ENCODE peak calls at places on chromosomes 6 and 20, in four cellular contexts. One of them, this sample, is unnamed.

GRCh38 chr6:137927777-137928218 is 60.7 kb downstream of the TNFAIP3 start:
- DNase-seq in CD8-positive, alpha-beta T cell: peak; percentile 84
- DNase-seq in mammary epithelial cell: peak; percentile 23
- DNase-seq in right atrium auricular region: no peak
- DNase-seq in this sample: no peak

GRCh38 chr6:39204646-39205244 is 24.5 kb downstream of the KCNK5 start:
- DNase-seq in CD8-positive, alpha-beta T cell: no peak
- DNase-seq in mammary epithelial cell: no peak
- DNase-seq in right atrium auricular region: no peak
- DNase-seq in this sample: no peak

GRCh38 chr6:53623497-53623896 is 42.1 kb downstream of the KLHL31 start:
- DNase-seq in mammary epithelial cell: peak; percentile 83
- DNase-seq in CD8-positive, alpha-beta T cell: no peak
- DNase-seq in right atrium auricular region: no peak
- DNase-seq in this sample: no peak

GRCh38 chr6:45562171-45562570 is 184.4 kb upstream of the SUPT3H start:
- DNase-seq in CD8-positive, alpha-beta T cell: no peak
- DNase-seq in mammary epithelial cell: no peak
- DNase-seq in right atrium auricular region: no peak
- DNase-seq in this sample: no peak

GRCh38 chr20:60473240-60473639 is 515.0 kb downstream of the CDH26 start:
- DNase-seq in mammary epithelial cell: no peak
- DNase-seq in CD8-positive, alpha-beta T cell: no peak
- DNase-seq in right atrium auricular region: peak; percentile 13
- DNase-seq in this sample: no peak

GRCh38 chr6:80607814-80608391 is 501.4 kb downstream of the BCKDHB start:
- DNase-seq in right atrium auricular region: no peak
- DNase-seq in mammary epithelial cell: peak; percentile 74
- DNase-seq in CD8-positive, alpha-beta T cell: no peak
- DNase-seq in this sample: no peak

GRCh38 chr6:786946-787763 is 94.2 kb upstream of the EXOC2 start:
- DNase-seq in CD8-positive, alpha-beta T cell: no peak
- DNase-seq in mammary epithelial cell: no peak
- DNase-seq in right atrium auricular region: no peak
- DNase-seq in this sample: no peak

GRCh38 chr20:16003310-16003709 is 569.9 kb downstream of the KIF16B start:
- DNase-seq in mammary epithelial cell: no peak
- DNase-seq in CD8-positive, alpha-beta T cell: no peak
- DNase-seq in right atrium auricular region: no peak
- DNase-seq in this sample: no peak

GRCh38 chr6:44441091-44441855 is 53.8 kb downstream of the CDC5L start:
- DNase-seq in mammary epithelial cell: no peak
- DNase-seq in right atrium auricular region: no peak
- DNase-seq in CD8-positive, alpha-beta T cell: no peak
- DNase-seq in this sample: no peak

GRCh38 chr6:69061066-69061465 is 426.0 kb downstream of the ADGRB3 start:
- DNase-seq in CD8-positive, alpha-beta T cell: no peak
- DNase-seq in mammary epithelial cell: no peak
- DNase-seq in right atrium auricular region: no peak
- DNase-seq in this sample: no peak

GRCh38 chr20:10469599-10469998 is 34.5 kb downstream of the SLX4IP start:
- DNase-seq in right atrium auricular region: peak; percentile 66
- DNase-seq in mammary epithelial cell: peak; percentile 73
- DNase-seq in CD8-positive, alpha-beta T cell: no peak
- DNase-seq in this sample: no peak

GRCh38 chr6:12450446-12450845 is 160.3 kb downstream of the EDN1 start:
- DNase-seq in CD8-positive, alpha-beta T cell: no peak
- DNase-seq in mammary epithelial cell: no peak
- DNase-seq in right atrium auricular region: no peak
- DNase-seq in this sample: no peak

GRCh38 chr20:63025534-63026331 is 19.0 kb upstream of the BHLHE23 start:
- DNase-seq in right atrium auricular region: no peak
- DNase-seq in CD8-positive, alpha-beta T cell: peak; percentile 46
- DNase-seq in mammary epithelial cell: peak; percentile 63
- DNase-seq in this sample: no peak

GRCh38 chr6:137412562-137412961 is 81.6 kb downstream of the OLIG3 start:
- DNase-seq in mammary epithelial cell: no peak
- DNase-seq in CD8-positive, alpha-beta T cell: no peak
- DNase-seq in right atrium auricular region: no peak
- DNase-seq in this sample: no peak

GRCh38 chr20:50244352-50245149 is 53.9 kb downstream of the CEBPB start:
- DNase-seq in mammary epithelial cell: peak; percentile 63
- DNase-seq in CD8-positive, alpha-beta T cell: no peak
- DNase-seq in right atrium auricular region: no peak
- DNase-seq in this sample: no peak

GRCh38 chr20:50243610-50244351 is 53.2 kb downstream of the CEBPB start:
- DNase-seq in mammary epithelial cell: no peak
- DNase-seq in CD8-positive, alpha-beta T cell: no peak
- DNase-seq in right atrium auricular region: no peak
- DNase-seq in this sample: no peak

GRCh38 chr20:50246367-50247195 is 56.0 kb downstream of the CEBPB start:
- DNase-seq in right atrium auricular region: no peak
- DNase-seq in CD8-positive, alpha-beta T cell: no peak
- DNase-seq in mammary epithelial cell: peak; percentile 26
- DNase-seq in this sample: peak; percentile 64

GRCh38 chr20:50247196-50248094 is 56.8 kb downstream of the CEBPB start:
- DNase-seq in mammary epithelial cell: no peak
- DNase-seq in right atrium auricular region: no peak
- DNase-seq in CD8-positive, alpha-beta T cell: no peak
- DNase-seq in this sample: peak; percentile 4

DNA sequence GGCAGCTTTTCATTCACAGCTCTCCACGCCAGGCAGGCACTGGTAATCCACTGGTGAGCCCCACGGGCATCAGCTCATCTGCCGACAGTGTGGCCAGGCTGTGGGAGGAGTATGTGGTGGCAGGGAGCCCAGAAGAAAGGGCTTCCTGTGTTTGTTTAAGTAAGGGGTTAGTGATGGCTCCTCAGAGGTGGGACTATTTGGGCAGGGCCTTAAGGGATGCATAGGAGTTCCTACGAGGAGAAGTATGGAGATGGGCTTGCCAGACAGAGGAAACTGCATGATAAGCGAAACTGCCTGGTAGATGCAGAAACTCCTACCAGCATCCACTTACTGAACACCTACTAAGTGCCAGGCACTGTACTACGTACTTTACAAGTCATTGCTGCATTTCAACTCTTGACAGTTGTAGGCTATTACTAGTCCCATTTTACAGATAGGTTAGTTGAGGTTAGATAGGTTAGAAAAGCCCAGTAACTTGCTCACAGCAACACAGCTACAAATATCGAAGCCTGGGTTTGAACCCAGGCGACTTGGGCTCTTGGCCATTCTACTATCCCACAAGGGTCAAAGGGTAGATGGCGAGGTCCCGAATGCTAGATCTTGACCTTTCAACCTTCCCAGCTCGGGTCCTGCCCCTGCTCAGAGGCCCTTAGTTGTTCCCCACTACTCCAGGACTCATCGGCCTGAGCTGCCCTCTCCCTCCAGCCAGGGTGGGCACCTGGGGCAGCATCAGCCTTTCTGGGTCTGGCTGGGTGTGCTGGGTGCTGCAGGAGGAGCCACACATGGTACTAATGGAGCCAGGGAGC is 55.1 kb downstream of the CEBPB start:
- DNase-seq in CD8-positive, alpha-beta T cell: no peak
- DNase-seq in mammary epithelial cell: peak; percentile 58
- DNase-seq in right atrium auricular region: no peak
- DNase-seq in this sample: peak; percentile 16
- H3K27ac ChIP-seq in CD8-positive, alpha-beta T cell: no peak overlapping the region
- H3K27ac ChIP-seq in mammary epithelial cell: peak overlapping the region; percentile 87
- H3K27ac ChIP-seq in right atrium auricular region: no peak overlapping the region
- H3K27ac ChIP-seq in this sample: peak overlapping the region; percentile 76

DNA sequence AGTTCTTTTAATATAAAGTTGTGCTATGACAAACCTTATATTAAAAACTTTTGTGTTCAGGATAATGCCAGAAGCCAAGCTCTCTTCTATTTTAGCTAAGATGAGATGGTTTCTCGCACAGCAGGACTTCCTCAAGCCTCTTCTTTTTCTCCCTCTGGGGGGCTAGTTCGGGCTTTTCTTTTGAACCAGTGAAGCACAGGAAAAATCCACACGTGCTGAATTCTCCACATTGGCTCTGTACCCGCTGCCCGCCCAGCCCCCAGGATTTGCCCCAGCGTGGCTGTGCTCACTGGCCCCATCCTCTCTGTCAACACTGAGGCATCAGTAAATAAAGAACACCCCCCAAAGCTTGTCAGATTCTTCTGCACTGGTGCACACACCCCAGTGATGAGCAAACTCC is 232.8 kb downstream of the ZNF217 start:
- DNase-seq in CD8-positive, alpha-beta T cell: no peak
- DNase-seq in mammary epithelial cell: no peak
- DNase-seq in right atrium auricular region: no peak
- DNase-seq in this sample: no peak
- H3K4me3 ChIP-seq in CD8-positive, alpha-beta T cell: no peak overlapping the region
- H3K4me3 ChIP-seq in mammary epithelial cell: no peak overlapping the region
- H3K4me3 ChIP-seq in right atrium auricular region: no peak overlapping the region
- H3K4me3 ChIP-seq in this sample: no peak overlapping the region

DNA sequence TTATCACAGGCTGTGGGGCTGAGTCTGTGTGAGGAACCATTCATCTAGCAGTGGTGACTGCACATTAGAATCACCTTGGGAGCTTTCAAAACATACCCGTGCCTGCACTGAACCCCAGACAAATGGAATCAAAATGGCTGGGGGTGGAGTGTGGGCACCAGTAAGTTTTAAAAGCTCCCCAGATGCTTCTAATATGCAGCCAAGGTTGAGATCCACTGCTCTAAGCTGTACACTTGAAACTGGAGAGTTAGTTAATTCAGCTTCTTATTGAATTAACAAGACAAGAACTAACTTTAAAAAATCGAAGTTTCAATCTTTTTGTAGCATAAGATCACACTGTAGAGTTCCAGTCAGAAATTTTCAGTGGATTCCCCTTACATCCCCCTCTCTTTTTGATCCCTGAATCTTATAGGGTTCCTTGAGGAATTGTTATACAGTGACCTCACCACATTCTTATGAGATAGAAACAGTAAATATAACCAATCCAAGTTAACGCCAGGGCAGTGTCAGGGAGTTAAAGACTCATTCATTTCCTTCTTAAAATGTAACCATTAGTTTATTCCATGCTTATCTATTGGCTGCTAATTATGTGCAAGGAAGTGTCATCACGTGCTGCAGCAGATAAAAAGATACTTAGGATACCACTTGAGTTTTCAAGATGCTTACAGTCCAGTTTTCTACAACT is 29.9 kb upstream of the GMDS start:
- DNase-seq in CD8-positive, alpha-beta T cell: no peak
- DNase-seq in right atrium auricular region: no peak
- DNase-seq in mammary epithelial cell: no peak
- DNase-seq in this sample: no peak
- H3K27ac ChIP-seq in CD8-positive, alpha-beta T cell: no peak overlapping the region
- H3K27ac ChIP-seq in right atrium auricular region: no peak overlapping the region
- H3K27ac ChIP-seq in mammary epithelial cell: no peak overlapping the region
- H3K27ac ChIP-seq in this sample: no peak overlapping the region

GRCh38 chr6:13988908-13989307 is 64.2 kb downstream of the RNF182 start:
- DNase-seq in mammary epithelial cell: no peak
- DNase-seq in right atrium auricular region: no peak
- DNase-seq in CD8-positive, alpha-beta T cell: no peak
- DNase-seq in this sample: no peak

GRCh38 chr6:13988049-13988738 is 63.4 kb downstream of the RNF182 start:
- DNase-seq in right atrium auricular region: no peak
- DNase-seq in mammary epithelial cell: no peak
- DNase-seq in CD8-positive, alpha-beta T cell: no peak
- DNase-seq in this sample: no peak

GRCh38 chr6:13986700-13987399 is 62.1 kb downstream of the RNF182 start:
- DNase-seq in mammary epithelial cell: no peak
- DNase-seq in right atrium auricular region: no peak
- DNase-seq in CD8-positive, alpha-beta T cell: no peak
- DNase-seq in this sample: no peak

GRCh38 chr6:13987400-13987865 is 62.7 kb downstream of the RNF182 start:
- DNase-seq in right atrium auricular region: no peak
- DNase-seq in CD8-positive, alpha-beta T cell: no peak
- DNase-seq in mammary epithelial cell: no peak
- DNase-seq in this sample: no peak

GRCh38 chr6:13985663-13986325 is 61.0 kb downstream of the RNF182 start:
- DNase-seq in right atrium auricular region: no peak
- DNase-seq in CD8-positive, alpha-beta T cell: no peak
- DNase-seq in mammary epithelial cell: no peak
- DNase-seq in this sample: no peak
- H3K4me3 ChIP-seq in right atrium auricular region: no peak overlapping the region
- H3K4me3 ChIP-seq in CD8-positive, alpha-beta T cell: no peak overlapping the region
- H3K4me3 ChIP-seq in mammary epithelial cell: no peak overlapping the region
- H3K4me3 ChIP-seq in this sample: no peak overlapping the region

GRCh38 chr6:127299522-127300240 is 33.0 kb downstream of the RNF146 start:
- DNase-seq in CD8-positive, alpha-beta T cell: no peak
- DNase-seq in mammary epithelial cell: no peak
- DNase-seq in right atrium auricular region: no peak
- DNase-seq in this sample: no peak
- H3K27ac ChIP-seq in CD8-positive, alpha-beta T cell: no peak overlapping the region
- H3K27ac ChIP-seq in mammary epithelial cell: no peak overlapping the region
- H3K27ac ChIP-seq in right atrium auricular region: no peak overlapping the region
- H3K27ac ChIP-seq in this sample: no peak overlapping the region

DNA sequence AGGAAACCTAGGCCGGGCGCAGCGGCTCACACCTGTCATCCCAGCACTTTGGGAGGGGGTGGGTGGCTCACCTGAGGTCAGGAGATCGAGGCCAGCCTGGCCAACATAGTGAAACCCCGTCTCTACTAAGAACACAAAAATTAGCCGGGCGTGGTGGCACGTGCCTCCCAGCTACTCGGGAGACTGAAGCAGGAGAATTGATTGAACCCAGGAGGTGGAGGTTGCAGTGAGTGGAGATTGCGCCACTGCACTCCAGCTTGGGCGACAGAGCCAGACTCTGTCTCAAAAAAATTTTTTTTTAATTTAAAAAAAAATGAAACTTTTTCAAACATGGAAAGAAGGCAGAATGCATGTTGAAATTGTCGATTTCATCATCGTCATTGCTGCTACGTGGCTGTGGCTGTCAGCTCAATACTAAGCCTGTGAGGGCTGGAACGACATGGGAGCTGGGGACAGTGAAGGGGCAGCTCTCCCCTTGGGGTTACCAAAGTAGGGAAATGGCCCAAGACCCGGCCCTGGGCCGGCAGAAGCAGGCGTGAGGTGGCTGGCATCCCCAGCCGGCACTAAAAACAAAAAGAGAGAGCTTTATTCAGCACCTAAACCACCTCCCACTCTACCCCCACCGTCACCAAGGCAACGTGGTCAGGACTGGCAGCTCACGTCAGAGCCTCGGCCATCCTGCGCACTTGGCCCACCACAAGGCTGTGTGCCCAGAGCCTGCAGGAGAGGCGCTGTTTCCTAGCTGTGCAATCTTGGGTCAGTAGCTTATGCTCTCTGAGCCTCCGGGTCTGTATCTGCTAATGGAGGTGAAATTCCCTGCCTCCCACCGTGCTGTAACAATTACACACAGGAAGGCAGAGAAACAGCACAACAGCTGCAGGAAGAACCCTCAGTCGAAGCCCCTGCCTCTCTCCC is 30.8 kb downstream of the AGPAT4 start:
- DNase-seq in mammary epithelial cell: no peak
- DNase-seq in CD8-positive, alpha-beta T cell: peak; percentile 76
- DNase-seq in right atrium auricular region: peak; percentile 60
- DNase-seq in this sample: no peak
- H3K4me3 ChIP-seq in mammary epithelial cell: no peak overlapping the region
- H3K4me3 ChIP-seq in CD8-positive, alpha-beta T cell: no peak overlapping the region
- H3K4me3 ChIP-seq in right atrium auricular region: no peak overlapping the region
- H3K4me3 ChIP-seq in this sample: no peak overlapping the region

GRCh38 chr20:57398901-57399535 is 7.8 kb downstream of the RBM38 start:
- DNase-seq in mammary epithelial cell: no peak
- DNase-seq in CD8-positive, alpha-beta T cell: peak; percentile 33
- DNase-seq in right atrium auricular region: no peak
- DNase-seq in this sample: no peak
- H3K27ac ChIP-seq in mammary epithelial cell: no peak overlapping the region
- H3K27ac ChIP-seq in CD8-positive, alpha-beta T cell: peak overlapping the region; percentile 78
- H3K27ac ChIP-seq in right atrium auricular region: peak overlapping the region; percentile 61
- H3K27ac ChIP-seq in this sample: no peak overlapping the region

GRCh38 chr6:152207915-152208714 is 400.6 kb downstream of the ESR1 start:
- DNase-seq in mammary epithelial cell: no peak
- DNase-seq in right atrium auricular region: no peak
- DNase-seq in CD8-positive, alpha-beta T cell: no peak
- DNase-seq in this sample: no peak
- H3K4me3 ChIP-seq in mammary epithelial cell: no peak overlapping the region
- H3K4me3 ChIP-seq in right atrium auricular region: no peak overlapping the region
- H3K4me3 ChIP-seq in CD8-positive, alpha-beta T cell: no peak overlapping the region
- H3K4me3 ChIP-seq in this sample: no peak overlapping the region

GRCh38 chr6:144055121-144055931 is 40.0 kb downstream of the SF3B5 start:
- DNase-seq in mammary epithelial cell: no peak
- DNase-seq in CD8-positive, alpha-beta T cell: peak; percentile 72
- DNase-seq in right atrium auricular region: no peak
- DNase-seq in this sample: no peak
- H3K27ac ChIP-seq in mammary epithelial cell: no peak overlapping the region
- H3K27ac ChIP-seq in CD8-positive, alpha-beta T cell: peak overlapping the region; percentile 32
- H3K27ac ChIP-seq in right atrium auricular region: no peak overlapping the region
- H3K27ac ChIP-seq in this sample: no peak overlapping the region

This sample was measured in pancreas.